ENCODE peak calls at places on chromosome 13, in ten cellular contexts. C is stimulated activated CD4-positive, alpha-beta T cell treated with anti-CD3 and anti-CD28 coated beads, TNF-alpha, amount 100 ng/mL, for 4 hours; N is OCI-LY7; I is dermis blood vessel endothelial cell; G is left cardiac atrium; R is AG09319; U is astrocyte of the spinal cord; B is cerebellar cortex; W is RWPE2; L is T-helper 1 cell. F is an unnamed sample.

GRCh38 chr13:48398450-48399095 is 14.3 kb downstream of the LPAR6 start:
- DNase-seq in C (no peak), N (no peak), I (peak; percentile 35), G (no peak), R (no peak), U (no peak), B (no peak), W (no peak), L (no peak), F (no peak)

GRCh38 chr13:102452831-102453230 is 51.0 kb upstream of the FGF14 start:
- DNase-seq in C (no peak), N (no peak), I (no peak), G (no peak), R (no peak), U (no peak), B (no peak), W (no peak), L (no peak), F (no peak)

GRCh38 chr13:50230365-50230978 is 215.2 kb downstream of the KCNRG start:
- DNase-seq in C (no peak), N (no peak), I (no peak), G (no peak), R (peak; percentile 4), U (peak; percentile 25), B (no peak), W (no peak), L (no peak), F (no peak)

GRCh38 chr13:35699805-35700204 is 223.3 kb upstream of the MAB21L1 start:
- DNase-seq in C (no peak), N (no peak), I (no peak), G (peak; percentile 35), R (peak; percentile 84), U (peak; percentile 56), B (no peak), W (no peak), L (no peak), F (no peak)

GRCh38 chr13:66117573-66117972 is 1112.6 kb downstream of the PCDH9 start:
- DNase-seq in C (no peak), N (no peak), I (no peak), G (no peak), R (no peak), U (no peak), B (no peak), W (no peak), L (no peak), F (no peak)

GRCh38 chr13:25738342-25738771 is 313.5 kb downstream of the SHISA2 start:
- DNase-seq in C (no peak), N (peak; percentile 5), I (peak; percentile 11), G (no peak), R (no peak), U (peak; percentile 78), B (peak; percentile 66), W (no peak), L (no peak), F (no peak)

GRCh38 chr13:53321301-53321700 is 292.7 kb downstream of the OLFM4 start:
- DNase-seq in C (no peak), N (no peak), I (no peak), G (no peak), R (no peak), U (no peak), B (no peak), W (no peak), L (no peak), F (no peak)

GRCh38 chr13:85286081-85286480 is 513.1 kb downstream of the SLITRK6 start:
- DNase-seq in C (no peak), N (no peak), I (no peak), G (no peak), R (no peak), U (peak; percentile 33), B (peak; percentile 5), W (no peak), L (no peak), F (no peak)

GRCh38 chr13:112702341-112702982 is 12.6 kb downstream of the ATP11A start:
- DNase-seq in C (no peak), N (no peak), I (no peak), G (no peak), R (no peak), U (no peak), B (no peak), W (no peak), L (no peak), F (no peak)

GRCh38 chr13:97975280-97975850 is 21.9 kb downstream of the IPO5 start:
- DNase-seq in C (no peak), N (no peak), I (no peak), G (no peak), R (no peak), U (no peak), B (no peak), W (no peak), L (no peak), F (no peak)

GRCh38 chr13:36038785-36039415 is 92.3 kb downstream of the DCLK1 start:
- DNase-seq in C (no peak), N (no peak), I (no peak), G (no peak), R (no peak), U (no peak), B (no peak), W (no peak), L (no peak), F (no peak)

GRCh38 chr13:99974296-99974938 is 2.9 kb upstream of the ZIC5 start:
- DNase-seq in C (no peak), N (no peak), I (no peak), G (no peak), R (no peak), U (no peak), B (no peak), W (no peak), L (no peak), F (no peak)

GRCh38 chr13:35016362-35017148 is 74.5 kb downstream of the NBEA start:
- DNase-seq in C (no peak), N (no peak), I (no peak), G (no peak), R (no peak), U (no peak), B (peak; percentile 50), W (no peak), L (no peak), F (no peak)

GRCh38 chr13:113448885-113449692 is 4.2 kb downstream of the ADPRHL1 start:
- DNase-seq in C (no peak), N (peak; percentile 100), I (peak; percentile 89), G (no peak), R (no peak), U (no peak), B (peak; percentile 90), W (peak; percentile 93), L (no peak), F (no peak)